ENCODE peak calls at places on chromosomes 16 and 17, in five cellular contexts. B is HepG2; H is heart right ventricle; T is aorta; M is CD4-positive, CD25-positive, alpha-beta regulatory T cell. J is an unnamed sample. For H3K4me1, the result is how much of the 10 kb centered on the place peaks cover.

GRCh38 chr16:28985206-28985605 is 354 bp downstream of the LAT start:
- DNase-seq in B (no peak), M (no peak), H (no peak), T (no peak), J (no peak)

GRCh38 chr16:64532117-64532516 is 589.7 kb downstream of the CDH11 start:
- DNase-seq in B (no peak), M (no peak), H (no peak), T (no peak), J (no peak)

GRCh38 chr17:52027081-52027480 is 131.4 kb downstream of the CA10 start:
- DNase-seq in H (no peak), B (no peak), T (no peak), M (no peak), J (no peak)

GRCh38 chr16:80347900-80348299 is 192.9 kb upstream of the DYNLRB2 start:
- DNase-seq in B (no peak), H (peak), T (peak), M (no peak), J (no peak)

GRCh38 chr16:82108101-82108500 is 61.9 kb downstream of the MPHOSPH6 start:
- DNase-seq in M (no peak), T (no peak), H (no peak), B (no peak), J (no peak)

GRCh38 chr17:56679767-56680422 is 86.4 kb downstream of the NOG start:
- DNase-seq in B (no peak), H (no peak), M (no peak), T (no peak), J (no peak)

GRCh38 chr17:32871736-32872135 is 5.2 kb downstream of the MYO1D start:
- DNase-seq in M (no peak), H (no peak), T (peak), B (no peak), J (no peak)

GRCh38 chr16:79598341-79599181 is 2.0 kb downstream of the MAF start:
- DNase-seq in M (peak), H (peak), T (peak), B (no peak), J (peak)

GRCh38 chr17:7789131-7789530 is 44.9 kb upstream of the KDM6B start:
- DNase-seq in H (no peak), B (no peak), T (no peak), M (no peak), J (no peak)

GRCh38 chr16:5206331-5206990 is 108.9 kb upstream of the EEF2KMT start:
- DNase-seq in T (no peak), B (no peak), M (no peak), H (no peak), J (no peak)

GRCh38 chr16:23071202-23072083 is 77.8 kb downstream of the USP31 start:
- DNase-seq in H (no peak), T (no peak), B (no peak), M (no peak), J (no peak)

GRCh38 chr17:6701719-6702118 is 11.4 kb downstream of the SLC13A5 start:
- DNase-seq in H (no peak), M (peak), T (no peak), B (peak), J (peak)

GRCh38 chr17:57480438-57481196 is 224.3 kb downstream of the MSI2 start:
- DNase-seq in H (no peak), M (no peak), T (no peak), B (peak), J (no peak)

GRCh38 chr16:72568502-72568901 is 396.5 kb upstream of the PMFBP1 start:
- DNase-seq in M (no peak), T (no peak), B (peak), H (no peak), J (no peak)

GRCh38 chr17:44920565-44920940 is 5.3 kb upstream of the GFAP start:
- DNase-seq in M (no peak), B (no peak), H (peak), T (no peak), J (no peak)

GRCh38 chr16:28820016-28820415 is 2.8 kb upstream of the ATXN2L start:
- DNase-seq in T (no peak), H (no peak), M (no peak), B (no peak), J (no peak)

GRCh38 chr17:78726471-78727010 is 55.5 kb downstream of the CYTH1 start:
- DNase-seq in T (no peak), B (no peak), M (no peak), H (no peak), J (no peak)

GRCh38 chr17:64041912-64042311 is 21.5 kb upstream of the ICAM2 start:
- DNase-seq in H (no peak), T (no peak), B (no peak), M (no peak), J (no peak)

GRCh38 chr17:79454826-79455225 is 156.0 kb downstream of the RBFOX3 start:
- DNase-seq in M (no peak), B (no peak), T (no peak), H (no peak), J (no peak)

GRCh38 chr17:36721560-36722120 is 120.3 kb downstream of the MRM1 start:
- DNase-seq in T (no peak), H (no peak), M (peak), B (no peak), J (no peak)

GRCh38 chr17:16283705-16284104 is 66.7 kb downstream of the PIGL start:
- DNase-seq in H (no peak), B (no peak), M (no peak), T (no peak), J (no peak)

GRCh38 chr16:32116080-32116479 is 137.0 kb upstream of the TP53TG3D start:
- DNase-seq in H (peak), T (peak), B (no peak), M (no peak), J (no peak)

GRCh38 chr16:11964761-11965539 is at the start of gene TNFRSF17:
- DNase-seq in B (no peak), H (no peak), T (no peak), M (no peak), J (no peak)

GRCh38 chr16:72537684-72538083 is 365.7 kb upstream of the PMFBP1 start:
- DNase-seq in T (no peak), H (no peak), B (no peak), M (no peak), J (no peak)

GRCh38 chr16:11595908-11596504 is 9.3 kb upstream of the LITAF start:
- DNase-seq in B (no peak), M (no peak), H (no peak), T (no peak), J (no peak)

GRCh38 chr16:5615868-5616642 is 518.5 kb upstream of the EEF2KMT start:
- DNase-seq in B (peak), H (peak), M (peak), T (peak), J (no peak)

GRCh38 chr17:77281024-77281903 is 140.5 kb downstream of the SEC14L1 start:
- DNase-seq in M (peak), B (peak), T (no peak), H (peak), J (peak)
- H3K27ac ChIP-seq in M (no peak), B (peak), T (no peak), H (no peak), J (no peak)

DNA sequence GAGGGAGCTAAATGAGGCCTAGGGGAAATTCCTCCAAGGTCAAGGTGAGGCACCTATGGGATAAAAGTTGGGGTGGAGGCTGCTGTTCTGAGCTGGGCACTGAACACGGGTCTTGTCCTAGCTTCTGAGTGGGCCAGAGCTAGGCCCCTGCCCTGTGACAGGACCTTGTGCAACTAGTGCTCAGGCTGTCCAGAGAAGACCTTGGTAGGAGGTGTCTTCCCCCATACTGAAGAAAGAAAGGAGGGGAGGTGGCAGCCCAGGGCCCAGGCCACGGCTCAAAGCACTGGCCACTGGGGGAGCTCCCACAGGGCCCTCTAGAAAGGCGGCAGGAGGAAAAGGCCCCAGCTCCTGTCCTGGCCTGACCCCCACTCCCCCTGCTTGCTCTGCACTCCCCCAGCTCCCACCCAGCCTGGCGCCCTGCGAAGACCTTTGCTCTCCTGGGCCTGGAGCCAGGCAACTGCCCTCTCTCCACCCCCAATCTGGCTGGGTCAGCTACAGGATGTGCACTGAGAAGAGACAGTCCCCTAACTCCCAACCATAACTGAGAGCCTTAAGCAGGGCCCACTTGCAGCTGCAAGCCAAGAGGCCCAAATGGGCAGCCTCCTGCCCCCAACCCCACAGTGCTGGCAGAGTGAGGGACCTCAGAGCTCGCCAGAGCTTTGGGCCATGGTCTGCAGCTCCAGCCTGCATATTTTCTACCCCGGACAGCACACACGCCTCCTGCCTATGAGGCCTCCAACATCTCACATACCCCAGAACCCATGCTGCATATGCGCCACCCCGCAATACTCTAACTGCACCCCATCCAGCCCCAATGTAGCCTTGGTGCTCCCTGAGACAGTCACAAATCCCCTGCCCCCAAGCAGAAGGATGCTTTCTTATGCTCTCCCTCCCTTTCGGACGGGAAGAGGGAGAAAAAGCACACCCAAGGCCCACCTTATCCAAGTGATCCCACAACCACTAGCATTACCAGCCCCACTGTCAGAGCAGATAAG is 15.3 kb downstream of the HSD11B2 start:
- DNase-seq in H (peak), B (peak), M (no peak), T (no peak), J (no peak)
- H3K4me1 ChIP-seq in H (half or more), B (half or more), M (under half), T (under half), J (under half)

DNA sequence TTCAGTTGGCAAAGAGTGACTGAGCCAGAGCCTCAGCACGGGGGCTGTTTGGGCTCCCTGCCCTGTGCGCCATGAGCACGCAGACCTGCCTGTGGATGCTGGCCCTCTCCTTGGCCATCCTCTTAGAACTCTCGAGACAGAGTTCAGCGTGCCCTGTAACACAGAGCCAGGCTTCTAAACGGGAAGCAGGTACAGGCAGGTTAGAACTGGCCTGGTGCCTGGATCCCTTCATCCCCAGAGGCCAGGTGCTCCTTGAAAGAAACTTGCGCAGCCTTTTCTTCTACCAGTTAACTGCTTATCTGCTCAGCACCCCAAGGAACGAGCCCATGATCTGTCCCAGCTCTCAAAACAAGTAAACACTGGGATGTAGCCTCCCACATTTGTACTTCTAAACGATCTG is 6.9 kb downstream of the CCNF start:
- DNase-seq in B (no peak), T (no peak), H (no peak), M (no peak), J (no peak)
- H3K27ac ChIP-seq in B (no peak), T (no peak), H (no peak), M (no peak), J (no peak)

GRCh38 chr17:80899402-80900268 is 92.0 kb upstream of the CHMP6 start:
- DNase-seq in H (no peak), M (peak), B (peak), T (no peak), J (peak)

GRCh38 chr17:80902197-80903019 is 89.2 kb upstream of the CHMP6 start:
- DNase-seq in B (no peak), T (peak), H (no peak), M (no peak), J (no peak)

GRCh38 chr17:80903041-80903611 is 88.5 kb upstream of the CHMP6 start:
- DNase-seq in H (no peak), T (peak), M (no peak), B (no peak), J (no peak)

GRCh38 chr17:80898706-80899105 is 92.9 kb upstream of the CHMP6 start:
- DNase-seq in T (peak), M (no peak), B (no peak), H (no peak), J (no peak)

GRCh38 chr17:80901319-80901718 is 90.3 kb upstream of the CHMP6 start:
- DNase-seq in B (no peak), H (no peak), T (no peak), M (no peak), J (no peak)
- H3K4me1 ChIP-seq in B (under half), H (under half), T (under half), M (under half), J (under half)

GRCh38 chr16:20897253-20897896 is 2.8 kb downstream of the DCUN1D3 start:
- DNase-seq in M (no peak), B (peak), T (no peak), H (no peak), J (no peak)
- H3K27ac ChIP-seq in M (no peak), B (no peak), T (no peak), H (no peak), J (no peak)

DNA sequence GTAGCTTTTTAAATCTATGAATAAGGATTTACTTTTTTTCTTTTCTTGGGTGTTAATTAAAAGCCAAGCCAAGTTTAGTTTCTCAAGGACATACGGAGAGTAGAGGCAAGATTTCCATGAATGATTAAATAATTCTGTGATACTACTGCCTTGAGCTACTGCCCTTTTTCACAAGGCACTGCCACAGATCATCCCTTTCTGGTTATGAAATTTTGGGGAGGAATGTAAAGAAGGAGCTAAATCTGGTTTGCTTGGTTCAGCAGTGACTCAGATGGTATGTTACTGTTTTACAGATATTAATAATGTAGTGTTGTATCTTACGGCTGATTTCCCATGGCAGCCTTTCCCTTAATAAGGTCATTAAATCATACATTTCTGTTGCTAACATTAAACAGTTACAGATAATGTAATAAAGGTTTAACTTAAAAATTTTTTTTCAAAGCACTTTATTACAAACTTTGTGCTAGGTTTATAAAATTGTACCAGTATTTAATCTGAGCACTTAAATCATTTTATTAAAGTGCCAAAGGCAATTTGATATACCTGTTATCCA is 2.6 kb downstream of the WSB1 start:
- DNase-seq in B (no peak), T (no peak), M (peak), H (no peak), J (no peak)
- H3K4me1 ChIP-seq in B (half or more), T (under half), M (half or more), H (under half), J (under half)

DNA sequence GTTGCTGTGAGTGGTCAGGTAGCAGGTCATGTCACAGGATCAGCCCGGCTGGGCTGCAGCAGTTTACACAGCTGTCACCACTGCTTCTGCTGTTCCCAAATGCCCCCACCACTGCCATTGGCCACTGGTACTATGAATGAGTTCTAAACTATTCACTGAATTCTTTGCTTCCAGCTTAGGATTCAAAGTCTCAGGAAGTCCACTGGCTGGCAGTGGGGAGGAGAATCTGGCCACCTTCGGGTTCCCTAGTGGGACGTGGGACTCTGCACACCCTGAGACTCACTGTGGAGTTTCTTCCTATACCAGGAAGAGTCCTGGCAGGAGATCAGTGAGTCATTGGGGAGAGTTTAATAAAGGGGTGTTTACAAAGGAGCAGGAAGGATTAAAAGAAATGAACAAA is 6.9 kb downstream of the MT1X start:
- DNase-seq in B (no peak), H (no peak), T (no peak), M (no peak), J (no peak)
- H3K27ac ChIP-seq in B (no peak), H (no peak), T (no peak), M (no peak), J (no peak)

DNA sequence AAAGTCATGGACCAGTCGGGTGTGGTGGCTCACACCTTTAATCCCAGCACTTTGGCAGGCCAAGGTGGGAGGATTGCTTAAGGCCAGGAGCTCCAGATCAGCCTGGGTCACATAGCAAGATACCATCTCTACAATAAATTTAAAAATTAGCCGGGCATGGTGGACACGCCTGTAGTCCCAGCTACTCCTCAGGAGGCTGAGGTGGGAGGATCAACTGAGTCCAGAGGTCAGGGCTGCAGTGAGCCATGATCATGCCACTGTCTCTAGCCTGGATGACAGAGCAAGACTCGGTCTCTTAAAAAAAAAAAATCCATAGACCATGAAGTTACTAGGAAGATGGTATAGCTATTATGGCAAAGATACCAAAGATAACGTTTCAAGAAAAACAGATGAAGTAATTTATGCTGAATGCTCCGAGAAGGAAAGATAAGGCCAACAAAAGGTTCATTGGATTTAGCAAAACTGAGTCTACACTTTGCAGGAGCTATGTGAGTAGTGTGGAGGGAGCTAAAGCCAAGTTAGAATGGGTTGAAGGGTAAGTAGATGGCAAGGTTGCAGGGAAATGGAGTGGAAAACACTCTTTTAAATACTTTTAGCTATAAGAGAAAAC is 11.7 kb downstream of the TRIM37 start:
- DNase-seq in T (no peak), M (no peak), H (no peak), B (no peak), J (no peak)
- H3K4me1 ChIP-seq in T (under half), M (under half), H (under half), B (under half), J (under half)

DNA sequence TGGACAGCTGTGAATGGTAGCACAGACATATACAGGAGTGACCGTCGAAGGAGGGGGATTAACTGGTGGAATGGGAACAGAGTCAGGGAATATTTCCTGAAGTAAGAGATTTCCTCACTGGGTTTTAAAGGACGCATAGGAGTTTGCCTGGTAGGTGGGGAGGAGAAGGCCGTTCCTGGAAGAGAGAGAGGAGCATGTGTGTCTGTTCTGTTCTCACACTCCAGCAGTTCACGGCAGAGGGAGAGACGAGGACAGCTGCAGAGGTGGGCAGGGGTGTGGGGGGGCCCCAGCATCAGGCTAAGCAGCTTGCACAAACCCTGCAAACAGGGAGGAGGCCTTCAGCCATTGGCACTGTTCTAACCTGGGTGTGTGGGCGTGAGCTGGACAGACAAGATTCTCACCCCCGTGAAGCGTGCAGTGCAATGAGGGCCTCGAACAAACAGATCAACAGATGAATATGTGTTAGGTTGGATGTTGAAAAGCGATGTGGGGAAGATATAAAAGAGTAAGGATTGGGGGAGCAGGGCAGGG is 85.3 kb upstream of the GSE1 start:
- DNase-seq in H (no peak), T (no peak), B (no peak), M (no peak), J (no peak)
- H3K27ac ChIP-seq in H (no peak), T (no peak), B (no peak), M (no peak), J (no peak)